ENCODE peak calls at places on chromosomes 13 and 19, in six cellular contexts. L, K, Q, U, H and Y are unnamed samples.

GRCh38 chr19:49818691-49819331 is 722 bp downstream of the MED25 start:
- DNase-seq in L (no peak), K (no peak), Q (no peak), U (no peak), H (no peak), Y (no peak)

GRCh38 chr13:100129605-100130004 is 40.7 kb downstream of the PCCA start:
- DNase-seq in L (no peak), K (no peak), Q (no peak), U (peak; percentile 50), H (peak; percentile 24), Y (no peak)

GRCh38 chr13:35810286-35810685 is 320.9 kb downstream of the DCLK1 start:
- DNase-seq in L (no peak), K (no peak), Q (no peak), U (no peak), H (no peak), Y (no peak)

GRCh38 chr13:102584423-102584822 is 12.4 kb upstream of the TPP2 start:
- DNase-seq in L (no peak), K (no peak), Q (no peak), U (no peak), H (no peak), Y (no peak)

GRCh38 chr19:39247701-39248664 is 673 bp downstream of the IFNL4 start:
- DNase-seq in L (no peak), K (no peak), Q (no peak), U (peak; percentile 60), H (no peak), Y (no peak)

GRCh38 chr19:11435833-11436313 is 438 bp downstream of the PRKCSH start:
- DNase-seq in L (peak; percentile 63), K (no peak), Q (no peak), U (peak; percentile 53), H (no peak), Y (no peak)

GRCh38 chr13:72384186-72384823 is 343.1 kb downstream of the MZT1 start:
- DNase-seq in L (no peak), K (no peak), Q (no peak), U (peak; percentile 44), H (no peak), Y (no peak)

GRCh38 chr19:49188626-49189200 is 31.1 kb downstream of the TRPM4 start:
- DNase-seq in L (no peak), K (no peak), Q (no peak), U (peak; percentile 77), H (no peak), Y (no peak)

GRCh38 chr19:11506101-11506555 is 489 bp upstream of the ZNF653 start:
- DNase-seq in L (no peak), K (no peak), Q (no peak), U (no peak), H (no peak), Y (no peak)

GRCh38 chr13:88675997-88676396 is 1004.8 kb downstream of the SLITRK5 start:
- DNase-seq in L (no peak), K (no peak), Q (no peak), U (no peak), H (no peak), Y (no peak)

GRCh38 chr19:34662919-34663318 is 14.0 kb downstream of the SCGB2B2 start:
- DNase-seq in L (no peak), K (no peak), Q (no peak), U (peak; percentile 90), H (no peak), Y (no peak)

GRCh38 chr19:29576761-29577661 is 29.1 kb upstream of the POP4 start:
- DNase-seq in L (no peak), K (no peak), Q (peak; percentile 5), U (no peak), H (no peak), Y (peak; percentile 4)

GRCh38 chr13:98677398-98677797 is 75.1 kb downstream of the SLC15A1 start:
- DNase-seq in L (no peak), K (peak; percentile 98), Q (peak; percentile 91), U (no peak), H (no peak), Y (no peak)

GRCh38 chr13:98676239-98676638 is 76.2 kb downstream of the SLC15A1 start:
- DNase-seq in L (no peak), K (no peak), Q (no peak), U (no peak), H (no peak), Y (no peak)

GRCh38 chr13:98675837-98676236 is 76.6 kb downstream of the SLC15A1 start:
- DNase-seq in L (no peak), K (no peak), Q (no peak), U (no peak), H (no peak), Y (no peak)

GRCh38 chr13:98681017-98681416 is 71.5 kb downstream of the SLC15A1 start:
- DNase-seq in L (no peak), K (peak; percentile 19), Q (no peak), U (no peak), H (no peak), Y (no peak)

GRCh38 chr13:98678741-98679140 is 73.7 kb downstream of the SLC15A1 start:
- DNase-seq in L (no peak), K (no peak), Q (no peak), U (no peak), H (no peak), Y (no peak)
- H3K4me3 ChIP-seq in L (no peak overlapping the region), K (peak overlapping the region; percentile 12), Q (no peak overlapping the region), U (no peak overlapping the region), H (no peak overlapping the region), Y (no peak overlapping the region)

GRCh38 chr19:35746556-35746955 is 1.1 kb downstream of the PSENEN start:
- DNase-seq in L (no peak), K (no peak), Q (no peak), U (no peak), H (no peak), Y (no peak)

GRCh38 chr19:35750167-35750566 is 1.8 kb downstream of the LIN37 start:
- DNase-seq in L (no peak), K (no peak), Q (no peak), U (no peak), H (no peak), Y (no peak)

GRCh38 chr19:35745328-35746086 is at the start of the genes PSENEN and U2AF1L4:
- DNase-seq in L (peak; percentile 95), K (peak; percentile 100), Q (peak; percentile 97), U (peak; percentile 99), H (peak; percentile 99), Y (peak; percentile 92)

GRCh38 chr19:35746087-35746462 is 624 bp downstream of the PSENEN start:
- DNase-seq in L (no peak), K (no peak), Q (no peak), U (no peak), H (no peak), Y (no peak)

GRCh38 chr19:35748106-35749020 is at the start of gene LIN37:
- DNase-seq in L (peak; percentile 97), K (peak; percentile 100), Q (peak; percentile 99), U (peak; percentile 100), H (peak; percentile 99), Y (peak; percentile 97)
- TF ChIP-seq CTCF in L (peak; percentile 52), K (no peak), Q (peak; percentile 14), U (no peak), H (peak; percentile 41), Y (no peak)

GRCh38 chr19:19541572-19541971 is 3.5 kb downstream of the CILP2 start:
- DNase-seq in L (no peak), K (no peak), Q (no peak), U (peak; percentile 2), H (no peak), Y (no peak)

GRCh38 chr19:19539738-19540703 is 2.0 kb downstream of the CILP2 start:
- DNase-seq in L (peak; percentile 82), K (peak; percentile 62), Q (peak; percentile 56), U (peak; percentile 98), H (no peak), Y (no peak)

GRCh38 chr19:19542507-19542906 is 4.4 kb downstream of the CILP2 start:
- DNase-seq in L (no peak), K (no peak), Q (no peak), U (no peak), H (no peak), Y (no peak)

GRCh38 chr19:19538767-19539166 is 702 bp downstream of the CILP2 start:
- DNase-seq in L (no peak), K (no peak), Q (no peak), U (peak; percentile 40), H (no peak), Y (no peak)

DNA sequence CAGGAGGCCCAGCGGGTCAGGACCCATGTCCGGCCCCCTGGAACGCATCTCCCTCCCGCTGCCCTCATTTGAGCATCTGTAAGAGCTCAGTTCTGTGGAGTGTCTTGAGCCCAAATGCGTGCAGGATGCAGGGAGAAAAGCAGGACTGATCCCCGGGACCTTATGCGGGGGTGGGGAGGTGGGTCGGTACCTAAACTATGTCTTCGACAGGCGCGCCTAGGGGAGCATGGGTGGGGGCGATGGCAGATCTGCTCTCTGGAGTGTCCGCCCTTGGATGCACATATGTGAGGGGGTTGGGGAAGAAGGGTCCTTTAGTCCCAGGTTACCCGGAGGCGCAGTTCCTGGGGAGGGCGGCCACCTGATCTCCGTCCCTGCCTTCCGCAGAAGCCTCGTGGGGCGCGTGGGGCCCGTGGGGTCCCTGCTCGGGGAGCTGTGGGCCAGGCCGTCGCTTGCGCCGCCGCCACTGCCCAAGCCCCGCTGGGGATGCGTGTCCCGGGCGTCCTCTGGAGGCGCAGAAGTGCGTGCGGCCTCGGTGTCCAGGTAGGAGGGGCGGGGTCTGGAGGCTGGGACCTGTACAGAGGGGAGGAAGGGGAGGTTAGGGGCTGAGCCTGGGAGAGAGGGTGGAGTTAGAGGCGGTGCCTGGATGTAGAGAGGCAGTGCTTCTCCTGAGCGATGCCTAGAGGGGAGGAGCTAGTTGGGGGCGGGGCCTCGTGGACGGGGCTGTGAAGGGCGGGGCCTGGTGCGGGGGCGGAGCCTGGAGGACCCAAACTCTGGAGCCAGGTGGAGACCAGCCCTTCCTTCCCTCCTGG is 2.8 kb downstream of the CILP2 start:
- DNase-seq in L (peak; percentile 60), K (no peak), Q (no peak), U (peak; percentile 99), H (no peak), Y (no peak)
- H3K4me3 ChIP-seq in L (peak overlapping the region; percentile 31), K (peak overlapping the region; percentile 13), Q (peak overlapping the region; percentile 3), U (peak overlapping the region; percentile 74), H (no peak overlapping the region), Y (peak overlapping the region; percentile 19)

DNA sequence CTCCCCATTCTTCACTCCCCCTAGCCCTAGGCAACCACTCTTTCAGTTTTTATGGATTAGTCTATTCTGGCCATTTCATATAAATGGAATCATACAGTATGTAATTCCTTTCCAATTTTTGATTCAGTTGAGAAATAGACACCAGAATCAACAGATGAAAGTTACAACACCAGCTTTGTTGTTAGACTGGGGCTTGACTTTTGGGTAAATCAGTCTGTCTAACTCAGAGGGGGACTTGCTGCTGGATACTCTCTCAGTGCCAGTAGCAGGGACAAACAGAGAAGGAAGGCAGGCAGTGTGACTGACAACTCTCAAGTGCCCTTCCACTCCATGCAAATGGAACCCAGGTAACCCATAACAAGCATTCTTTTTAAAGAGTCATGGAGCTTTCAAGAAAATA is 40.7 kb downstream of the CDADC1 start:
- DNase-seq in L (no peak), K (no peak), Q (no peak), U (no peak), H (no peak), Y (no peak)
- TF ChIP-seq CTCF in L (no peak), K (no peak), Q (no peak), U (no peak), H (no peak), Y (no peak)

GRCh38 chr19:17406039-17406886 is 833 bp upstream of the BST2 start:
- DNase-seq in L (no peak), K (peak; percentile 86), Q (peak; percentile 44), U (no peak), H (peak; percentile 53), Y (no peak)
- H3K4me3 ChIP-seq in L (peak overlapping the region; percentile 52), K (no peak overlapping the region), Q (no peak overlapping the region), U (no peak overlapping the region), H (no peak overlapping the region), Y (no peak overlapping the region)

GRCh38 chr19:780935-781334 is 16.3 kb upstream of the PTBP1 start:
- DNase-seq in L (no peak), K (no peak), Q (no peak), U (no peak), H (no peak), Y (no peak)
- TF ChIP-seq CTCF in L (no peak), K (no peak), Q (no peak), U (no peak), H (no peak), Y (no peak)